ENCODE peak calls at places on chromosomes 7 and 10, in four cellular contexts. G is NCI-H1105 treated with DMSO at 0.1 percent for 48 hours; V is activated CD4-positive, alpha-beta T cell treated with anti-CD3 and anti-CD28 coated beads for 24 hours; J is psoas muscle. A is an unnamed sample.

GRCh38 chr10:31896972-31897384 is 31.7 kb downstream of the ARHGAP12 start:
- DNase-seq in G (no peak), V (no peak), J (no peak), A (peak; percentile 15)

GRCh38 chr10:32988604-32989003 is 30.6 kb upstream of the ITGB1 start:
- DNase-seq in G (no peak), V (no peak), J (no peak), A (no peak)

GRCh38 chr10:42812028-42812427 is 29.4 kb downstream of the BMS1 start:
- DNase-seq in G (no peak), V (no peak), J (no peak), A (no peak)

GRCh38 chr10:80187465-80188409 is 17.6 kb downstream of the ANXA11 start:
- DNase-seq in G (no peak), V (no peak), J (no peak), A (peak; percentile 74)

GRCh38 chr7:156650042-156650441 is 9.5 kb downstream of the RNF32 start:
- DNase-seq in G (no peak), V (no peak), J (no peak), A (peak; percentile 50)

GRCh38 chr10:117163061-117163953 is 25.2 kb upstream of the VAX1 start:
- DNase-seq in G (no peak), V (no peak), J (no peak), A (no peak)

GRCh38 chr10:58967551-58968418 is 208.7 kb upstream of the PHYHIPL start:
- DNase-seq in G (peak; percentile 71), V (no peak), J (no peak), A (peak; percentile 86)

GRCh38 chr10:113425596-113425995 is 127.3 kb upstream of the HABP2 start:
- DNase-seq in G (peak; percentile 81), V (no peak), J (no peak), A (no peak)

GRCh38 chr7:11742496-11742895 is 89.5 kb downstream of the THSD7A start:
- DNase-seq in G (peak; percentile 86), V (no peak), J (no peak), A (peak; percentile 9)

GRCh38 chr7:153103219-153103618 is 343.7 kb downstream of the ACTR3B start:
- DNase-seq in G (no peak), V (no peak), J (no peak), A (no peak)

GRCh38 chr10:116418394-116418793 is 9.3 kb upstream of the PNLIPRP3 start:
- DNase-seq in G (no peak), V (no peak), J (no peak), A (no peak)

GRCh38 chr7:43647772-43648643 is 65.1 kb downstream of the STK17A start:
- DNase-seq in G (peak; percentile 82), V (no peak), J (peak; percentile 85), A (no peak)

GRCh38 chr7:41628926-41629325 is 74.0 kb downstream of the INHBA start:
- DNase-seq in G (no peak), V (no peak), J (no peak), A (no peak)

GRCh38 chr7:101804642-101805401 is 12.6 kb upstream of the CUX1 start:
- DNase-seq in G (no peak), V (no peak), J (no peak), A (peak; percentile 55)

GRCh38 chr10:1155791-1156615 is 99.8 kb downstream of the WDR37 start:
- DNase-seq in G (no peak), V (no peak), J (no peak), A (no peak)

A was measured in small intestine.